ENCODE peak calls at places on chromosomes 11 and 22, in eight cellular contexts. One of them, this sample, is unnamed.

GRCh38 chr11:118277312-118277711 is 13.2 kb upstream of the MPZL2 start:
- DNase-seq in coronary artery: no peak
- DNase-seq in body of pancreas: no peak
- DNase-seq in stomach: peak; percentile 41
- DNase-seq in astrocyte of the cerebellum: no peak
- DNase-seq in lower leg skin: no peak
- DNase-seq in AG04449: no peak
- DNase-seq in fibroblast of pulmonary artery: peak; percentile 54
- DNase-seq in this sample: no peak

GRCh38 chr22:46710842-46711241 is 27.2 kb downstream of the CERK start:
- DNase-seq in coronary artery: no peak
- DNase-seq in body of pancreas: no peak
- DNase-seq in stomach: no peak
- DNase-seq in astrocyte of the cerebellum: no peak
- DNase-seq in lower leg skin: no peak
- DNase-seq in AG04449: no peak
- DNase-seq in fibroblast of pulmonary artery: no peak
- DNase-seq in this sample: no peak

GRCh38 chr11:128508785-128509518 is 78.4 kb downstream of the ETS1 start:
- DNase-seq in coronary artery: no peak
- DNase-seq in body of pancreas: no peak
- DNase-seq in stomach: no peak
- DNase-seq in astrocyte of the cerebellum: no peak
- DNase-seq in lower leg skin: no peak
- DNase-seq in AG04449: no peak
- DNase-seq in fibroblast of pulmonary artery: no peak
- DNase-seq in this sample: no peak

GRCh38 chr11:102940714-102941588 is 14.6 kb downstream of the MMP13 start:
- DNase-seq in coronary artery: no peak
- DNase-seq in body of pancreas: peak; percentile 62
- DNase-seq in stomach: peak; percentile 60
- DNase-seq in astrocyte of the cerebellum: peak; percentile 67
- DNase-seq in lower leg skin: peak; percentile 33
- DNase-seq in AG04449: no peak
- DNase-seq in fibroblast of pulmonary artery: peak; percentile 78
- DNase-seq in this sample: no peak

GRCh38 chr22:32828150-32828549 is 26.6 kb downstream of the TIMP3 start:
- DNase-seq in coronary artery: no peak
- DNase-seq in body of pancreas: no peak
- DNase-seq in stomach: no peak
- DNase-seq in astrocyte of the cerebellum: no peak
- DNase-seq in lower leg skin: no peak
- DNase-seq in AG04449: no peak
- DNase-seq in fibroblast of pulmonary artery: no peak
- DNase-seq in this sample: no peak

GRCh38 chr22:37454857-37455686 is 27.8 kb upstream of the ELFN2 start:
- DNase-seq in coronary artery: no peak
- DNase-seq in body of pancreas: peak; percentile 56
- DNase-seq in stomach: peak; percentile 45
- DNase-seq in astrocyte of the cerebellum: peak; percentile 76
- DNase-seq in lower leg skin: no peak
- DNase-seq in AG04449: peak; percentile 28
- DNase-seq in fibroblast of pulmonary artery: peak; percentile 90
- DNase-seq in this sample: no peak

GRCh38 chr11:425301-425700 is 10.5 kb upstream of the SIGIRR start:
- DNase-seq in coronary artery: no peak
- DNase-seq in body of pancreas: no peak
- DNase-seq in stomach: no peak
- DNase-seq in astrocyte of the cerebellum: no peak
- DNase-seq in lower leg skin: no peak
- DNase-seq in AG04449: no peak
- DNase-seq in fibroblast of pulmonary artery: no peak
- DNase-seq in this sample: no peak

GRCh38 chr11:78449866-78450265 is 32.2 kb upstream of the GAB2 start:
- DNase-seq in coronary artery: no peak
- DNase-seq in body of pancreas: no peak
- DNase-seq in stomach: no peak
- DNase-seq in astrocyte of the cerebellum: no peak
- DNase-seq in lower leg skin: no peak
- DNase-seq in AG04449: no peak
- DNase-seq in fibroblast of pulmonary artery: peak; percentile 13
- DNase-seq in this sample: no peak

DNA sequence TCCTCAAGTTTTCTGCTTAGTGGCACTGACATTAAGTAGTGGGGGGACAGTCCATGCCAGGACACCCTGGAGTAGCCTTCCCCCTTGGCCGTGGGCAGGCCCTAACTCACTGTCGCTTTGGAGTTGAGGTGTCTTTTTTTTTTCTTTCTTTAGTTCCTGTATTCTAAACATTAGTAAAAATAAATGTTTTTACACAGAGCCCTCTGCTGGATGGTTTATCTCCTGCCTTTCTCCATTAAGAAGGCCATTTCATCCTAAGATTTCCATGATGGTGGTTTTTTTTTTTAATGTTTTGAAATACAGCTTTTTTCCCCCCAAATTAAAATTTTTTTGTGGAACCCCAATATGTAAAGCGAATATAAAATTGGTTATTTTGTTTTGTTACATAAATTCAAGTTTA is 1.8 kb upstream of the TIGD3 start:
- DNase-seq in coronary artery: no peak
- DNase-seq in body of pancreas: no peak
- DNase-seq in stomach: no peak
- DNase-seq in astrocyte of the cerebellum: no peak
- DNase-seq in lower leg skin: no peak
- DNase-seq in AG04449: no peak
- DNase-seq in fibroblast of pulmonary artery: peak; percentile 42
- DNase-seq in this sample: no peak
- TF ChIP-seq CTCF in coronary artery: no peak
- TF ChIP-seq CTCF in body of pancreas: no peak
- TF ChIP-seq CTCF in stomach: no peak
- TF ChIP-seq CTCF in astrocyte of the cerebellum: peak; percentile 34
- TF ChIP-seq CTCF in lower leg skin: no peak
- TF ChIP-seq CTCF in AG04449: no peak
- TF ChIP-seq CTCF in fibroblast of pulmonary artery: peak; percentile 46
- TF ChIP-seq CTCF in this sample: peak; percentile 33

GRCh38 chr11:16612234-16612571 is 126.2 kb upstream of the C11orf58 start:
- DNase-seq in coronary artery: no peak
- DNase-seq in body of pancreas: no peak
- DNase-seq in stomach: no peak
- DNase-seq in astrocyte of the cerebellum: no peak
- DNase-seq in lower leg skin: no peak
- DNase-seq in AG04449: no peak
- DNase-seq in fibroblast of pulmonary artery: no peak
- DNase-seq in this sample: no peak

GRCh38 chr11:16610213-16610737 is 128.2 kb upstream of the C11orf58 start:
- DNase-seq in coronary artery: no peak
- DNase-seq in body of pancreas: no peak
- DNase-seq in stomach: no peak
- DNase-seq in astrocyte of the cerebellum: no peak
- DNase-seq in lower leg skin: no peak
- DNase-seq in AG04449: no peak
- DNase-seq in fibroblast of pulmonary artery: no peak
- DNase-seq in this sample: no peak

GRCh38 chr11:16610738-16611388 is 127.6 kb upstream of the C11orf58 start:
- DNase-seq in coronary artery: no peak
- DNase-seq in body of pancreas: no peak
- DNase-seq in stomach: no peak
- DNase-seq in astrocyte of the cerebellum: no peak
- DNase-seq in lower leg skin: no peak
- DNase-seq in AG04449: no peak
- DNase-seq in fibroblast of pulmonary artery: no peak
- DNase-seq in this sample: no peak

GRCh38 chr11:16612801-16613400 is 125.5 kb upstream of the C11orf58 start:
- DNase-seq in coronary artery: no peak
- DNase-seq in body of pancreas: peak; percentile 11
- DNase-seq in stomach: no peak
- DNase-seq in astrocyte of the cerebellum: no peak
- DNase-seq in lower leg skin: no peak
- DNase-seq in AG04449: no peak
- DNase-seq in fibroblast of pulmonary artery: no peak
- DNase-seq in this sample: no peak

DNA sequence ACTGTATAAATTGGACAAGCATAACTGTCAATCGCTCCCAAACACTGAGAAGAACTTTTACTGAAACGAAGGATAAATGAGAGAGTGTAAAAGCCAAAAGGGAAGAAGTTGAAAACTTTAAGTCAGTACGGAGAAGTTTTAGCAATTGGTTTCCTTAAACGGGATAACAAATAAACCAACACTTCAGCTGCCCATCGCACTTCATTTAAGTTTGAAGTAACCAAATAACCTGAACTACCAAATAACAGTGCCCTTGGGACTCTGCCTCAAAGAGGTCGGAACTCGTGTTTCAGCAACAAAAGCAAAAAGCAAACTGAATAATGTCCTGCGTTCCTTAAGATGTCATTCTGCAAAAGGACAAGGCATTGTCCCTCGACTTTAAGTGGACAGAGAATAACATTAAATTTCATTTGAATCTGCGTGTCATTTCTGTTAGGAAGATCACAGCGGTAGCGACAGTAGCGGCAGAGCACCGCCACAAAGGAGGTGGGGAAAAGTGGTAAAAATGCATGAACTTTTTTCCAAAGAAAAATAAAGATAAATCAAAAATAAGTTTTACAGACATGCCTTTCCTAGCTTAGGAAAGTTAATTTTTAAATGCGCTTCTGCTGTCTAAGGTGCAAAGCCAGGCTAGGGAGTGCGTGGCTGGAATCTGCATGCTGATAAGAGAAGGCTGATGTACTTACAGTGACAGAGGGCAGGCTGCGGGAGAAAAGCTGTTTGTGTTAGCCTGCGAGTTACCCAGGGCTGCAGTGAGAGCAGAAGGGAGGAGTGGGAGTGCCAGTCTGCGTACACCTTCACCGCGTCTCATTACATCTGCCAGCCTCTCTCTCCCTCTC is 126.8 kb upstream of the C11orf58 start:
- DNase-seq in coronary artery: no peak
- DNase-seq in body of pancreas: peak; percentile 16
- DNase-seq in stomach: no peak
- DNase-seq in astrocyte of the cerebellum: no peak
- DNase-seq in lower leg skin: no peak
- DNase-seq in AG04449: no peak
- DNase-seq in fibroblast of pulmonary artery: no peak
- DNase-seq in this sample: no peak
- TF ChIP-seq CTCF in coronary artery: no peak
- TF ChIP-seq CTCF in body of pancreas: no peak
- TF ChIP-seq CTCF in stomach: no peak
- TF ChIP-seq CTCF in astrocyte of the cerebellum: no peak
- TF ChIP-seq CTCF in lower leg skin: no peak
- TF ChIP-seq CTCF in AG04449: no peak
- TF ChIP-seq CTCF in fibroblast of pulmonary artery: no peak
- TF ChIP-seq CTCF in this sample: no peak

DNA sequence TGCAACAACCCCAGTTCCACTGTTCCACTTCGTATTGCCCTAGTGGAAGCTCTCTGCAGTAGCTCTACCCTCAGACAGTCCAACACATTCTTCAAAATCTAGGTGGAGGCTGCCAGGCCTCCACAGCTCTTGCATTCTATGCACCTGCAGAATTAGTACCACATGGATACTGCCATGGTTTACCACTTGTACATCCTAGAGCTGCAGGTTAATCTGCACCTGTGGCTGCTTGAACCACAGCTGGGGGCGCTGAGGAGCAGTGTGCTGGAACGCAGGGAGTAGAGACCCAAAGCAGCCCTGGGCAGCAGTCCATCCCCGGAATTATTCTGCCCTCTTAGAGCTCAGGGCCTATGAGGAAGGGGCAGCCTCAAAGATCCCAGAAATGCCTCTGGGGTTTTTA is 4.3 kb upstream of the CTSC start:
- DNase-seq in coronary artery: no peak
- DNase-seq in body of pancreas: no peak
- DNase-seq in stomach: no peak
- DNase-seq in astrocyte of the cerebellum: no peak
- DNase-seq in lower leg skin: no peak
- DNase-seq in AG04449: no peak
- DNase-seq in fibroblast of pulmonary artery: no peak
- DNase-seq in this sample: no peak
- TF ChIP-seq CTCF in coronary artery: no peak
- TF ChIP-seq CTCF in body of pancreas: no peak
- TF ChIP-seq CTCF in stomach: no peak
- TF ChIP-seq CTCF in astrocyte of the cerebellum: no peak
- TF ChIP-seq CTCF in lower leg skin: no peak
- TF ChIP-seq CTCF in AG04449: no peak
- TF ChIP-seq CTCF in fibroblast of pulmonary artery: no peak
- TF ChIP-seq CTCF in this sample: no peak

DNA sequence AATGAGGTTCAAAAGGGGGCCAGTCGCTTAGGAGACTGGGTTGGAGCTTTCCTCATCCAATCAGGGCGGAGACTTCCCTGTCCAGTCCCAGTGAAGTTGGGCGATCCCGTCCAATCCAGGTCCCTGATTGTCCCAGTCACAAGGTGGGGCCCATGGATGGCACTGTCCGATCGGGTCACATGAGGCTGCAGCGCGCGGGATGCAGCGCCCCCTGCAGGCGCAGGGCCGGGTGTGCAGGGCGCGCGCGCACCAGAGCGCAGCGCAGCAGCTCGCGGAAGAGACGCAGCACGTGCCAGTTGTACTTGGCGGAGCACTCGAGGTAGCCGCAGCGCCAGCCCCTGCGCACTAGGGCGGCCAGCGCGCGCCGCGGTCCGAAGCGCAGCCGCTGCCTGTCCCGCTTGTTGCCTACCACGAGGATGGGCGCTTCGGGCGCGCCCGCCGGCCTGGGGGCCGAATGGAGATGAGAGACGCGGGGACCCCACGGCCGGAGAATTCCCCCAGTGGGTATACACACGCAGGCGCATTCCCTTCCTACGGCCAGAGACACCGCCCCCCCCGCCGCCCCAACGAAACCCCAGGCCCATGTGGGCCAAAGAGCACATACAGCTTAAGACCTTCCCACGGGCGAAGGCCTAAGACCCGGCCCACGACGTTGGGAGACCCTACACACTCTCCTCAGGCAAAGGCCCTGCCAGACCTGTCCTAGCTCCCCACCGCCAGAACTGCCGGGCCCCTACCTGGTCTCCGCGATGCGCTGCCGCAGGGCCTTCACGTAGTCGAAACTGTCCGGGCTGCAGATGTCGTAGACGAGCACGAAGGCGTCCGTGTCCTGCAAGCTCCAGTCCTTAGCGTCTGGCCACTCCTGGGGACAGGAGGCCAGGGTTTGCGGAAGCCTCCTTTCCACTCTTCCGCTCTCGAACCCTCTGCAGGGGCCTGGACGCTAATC is 2.1 kb downstream of the RASL10A start:
- DNase-seq in coronary artery: peak; percentile 76
- DNase-seq in body of pancreas: peak; percentile 19
- DNase-seq in stomach: no peak
- DNase-seq in astrocyte of the cerebellum: no peak
- DNase-seq in lower leg skin: no peak
- DNase-seq in AG04449: no peak
- DNase-seq in fibroblast of pulmonary artery: peak; percentile 55
- DNase-seq in this sample: no peak
- TF ChIP-seq CTCF in coronary artery: peak; percentile 42
- TF ChIP-seq CTCF in body of pancreas: peak; percentile 38
- TF ChIP-seq CTCF in stomach: peak; percentile 41
- TF ChIP-seq CTCF in astrocyte of the cerebellum: peak; percentile 72
- TF ChIP-seq CTCF in lower leg skin: no peak
- TF ChIP-seq CTCF in AG04449: peak; percentile 61
- TF ChIP-seq CTCF in fibroblast of pulmonary artery: peak; percentile 38
- TF ChIP-seq CTCF in this sample: peak; percentile 42